ENCODE peak calls at places on chromosomes 6 and 20, in seven cellular contexts. B is adipocyte, P is right cardiac atrium, X is lower lobe of right lung, E is Panc1, L is DND-41, H is prostate gland. N is an unnamed sample.

GRCh38 chr20:15637971-15638754 is 935.1 kb downstream of the KIF16B start:
- DNase-seq in B (no peak), P (no peak), X (no peak), E (no peak), L (no peak), H (peak; percentile 39), N (no peak)

GRCh38 chr20:47281376-47281775 is 75.1 kb downstream of the ZMYND8 start:
- DNase-seq in B (no peak), P (no peak), X (no peak), E (no peak), L (no peak), H (no peak), N (no peak)

GRCh38 chr20:58131581-58132142 is 96.8 kb downstream of the ANKRD60 start:
- DNase-seq in B (peak; percentile 84), P (no peak), X (no peak), E (no peak), L (peak; percentile 33), H (no peak), N (peak; percentile 45)

GRCh38 chr20:1876975-1877603 is 18.1 kb upstream of the SIRPA start:
- DNase-seq in B (peak; percentile 12), P (no peak), X (no peak), E (no peak), L (no peak), H (no peak), N (no peak)

GRCh38 chr6:26273673-26274595 is 91.1 kb upstream of the BTN3A2 start:
- DNase-seq in B (peak; percentile 72), P (no peak), X (no peak), E (no peak), L (peak; percentile 51), H (no peak), N (no peak)

GRCh38 chr6:112176175-112176574 is 78.2 kb downstream of the LAMA4 start:
- DNase-seq in B (no peak), P (no peak), X (no peak), E (no peak), L (no peak), H (no peak), N (no peak)

GRCh38 chr6:135291288-135292116 is 110.4 kb downstream of the MYB start:
- DNase-seq in B (no peak), P (no peak), X (no peak), E (no peak), L (no peak), H (no peak), N (no peak)

GRCh38 chr6:158408552-158409130 is 96.4 kb downstream of the TULP4 start:
- DNase-seq in B (peak; percentile 65), P (peak; percentile 82), X (no peak), E (no peak), L (no peak), H (no peak), N (peak; percentile 43)

GRCh38 chr6:130324657-130325056 is 41.2 kb upstream of the TMEM200A start:
- DNase-seq in B (peak; percentile 82), P (no peak), X (no peak), E (no peak), L (no peak), H (no peak), N (peak; percentile 80)

GRCh38 chr20:35796556-35796955 is 24.7 kb downstream of the PHF20 start:
- DNase-seq in B (no peak), P (no peak), X (no peak), E (no peak), L (no peak), H (no peak), N (no peak)

GRCh38 chr6:118370722-118371121 is 177.4 kb upstream of the PLN start:
- DNase-seq in B (peak; percentile 13), P (no peak), X (no peak), E (no peak), L (no peak), H (no peak), N (no peak)

GRCh38 chr6:44128020-44128917 is 915 bp downstream of the TMEM63B start:
- DNase-seq in B (peak; percentile 75), P (peak; percentile 44), X (peak; percentile 67), E (no peak), L (no peak), H (peak; percentile 23), N (peak; percentile 76)

GRCh38 chr6:154907293-154907692 is 87.8 kb upstream of the TIAM2 start:
- DNase-seq in B (no peak), P (no peak), X (no peak), E (no peak), L (no peak), H (no peak), N (no peak)

GRCh38 chr6:43953256-43953655 is 174.0 kb downstream of the MRPL14 start:
- DNase-seq in B (no peak), P (no peak), X (no peak), E (no peak), L (peak; percentile 3), H (no peak), N (no peak)

GRCh38 chr20:61759286-61760065 is 306.2 kb downstream of the TAF4 start:
- DNase-seq in B (no peak), P (no peak), X (peak; percentile 18), E (no peak), L (no peak), H (no peak), N (no peak)

GRCh38 chr6:169156108-169156821 is 97.4 kb downstream of the THBS2 start:
- DNase-seq in B (no peak), P (no peak), X (no peak), E (no peak), L (no peak), H (no peak), N (no peak)

GRCh38 chr6:36075656-36076055 is 48.0 kb downstream of the MAPK14 start:
- DNase-seq in B (no peak), P (no peak), X (no peak), E (no peak), L (no peak), H (no peak), N (no peak)

GRCh38 chr6:97925504-97925903 is 642.5 kb upstream of the MMS22L start:
- DNase-seq in B (no peak), P (no peak), X (no peak), E (no peak), L (no peak), H (no peak), N (no peak)

GRCh38 chr6:35391240-35391968 is 49.0 kb downstream of the PPARD start:
- DNase-seq in B (peak; percentile 75), P (no peak), X (no peak), E (no peak), L (no peak), H (no peak), N (peak; percentile 85)

GRCh38 chr20:38305541-38305940 is 1.6 kb downstream of the BPI start:
- DNase-seq in B (no peak), P (no peak), X (no peak), E (no peak), L (no peak), H (no peak), N (no peak)

DNA sequence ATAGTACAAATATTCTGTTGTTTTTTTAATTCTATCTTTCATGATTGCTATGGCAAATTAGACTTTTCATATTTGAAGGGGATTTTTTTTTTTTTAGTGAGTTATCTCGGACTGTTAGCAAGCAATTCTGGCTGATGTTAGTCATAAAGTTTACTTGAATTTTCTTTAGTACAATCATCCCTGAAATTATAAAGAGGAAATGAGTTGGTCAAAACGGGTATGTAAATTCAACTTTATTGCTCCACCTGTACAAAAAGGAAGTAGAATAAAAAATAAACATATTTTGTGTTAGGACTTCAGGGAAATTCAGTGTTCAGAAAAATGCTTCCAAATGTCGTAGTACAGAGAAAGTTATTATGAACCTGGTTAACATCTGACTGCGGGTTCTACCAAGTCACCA is 40.3 kb downstream of the PPP1R14C start:
- DNase-seq in B (no peak), P (no peak), X (no peak), E (no peak), L (no peak), H (no peak), N (no peak)
- H3K4me3 ChIP-seq in B (no peak overlapping the region), P (no peak overlapping the region), X (no peak overlapping the region), E (no peak overlapping the region), L (no peak overlapping the region), H (no peak overlapping the region), N (no peak overlapping the region)

DNA sequence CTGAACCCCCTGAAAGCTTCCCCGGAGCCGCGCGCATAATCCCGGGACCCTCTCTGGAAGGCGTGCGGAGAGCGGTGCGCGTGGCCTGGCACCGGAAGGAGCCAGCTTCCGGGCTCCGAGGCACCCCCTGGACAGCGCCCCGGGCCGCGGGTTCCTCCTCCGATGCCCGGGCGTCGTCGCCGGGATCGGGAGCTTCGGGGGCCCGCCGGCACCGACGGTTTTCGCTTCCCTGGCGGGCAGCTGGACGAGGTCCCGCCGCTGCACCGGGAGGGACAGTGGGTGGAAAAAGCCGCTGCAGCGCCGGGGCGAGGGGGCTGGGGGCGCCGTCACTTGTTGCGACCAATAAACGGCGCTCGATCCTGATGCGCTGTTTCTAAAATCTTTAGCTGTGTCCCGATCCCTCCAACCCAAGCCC is 573 bp upstream of the SLC35D3 start:
- DNase-seq in B (peak; percentile 61), P (peak; percentile 15), X (peak; percentile 49), E (no peak), L (no peak), H (no peak), N (no peak)
- H3K27me3 ChIP-seq in B (peaks cover 25% of the 10 kb centered on the region), P (no peaks in the 10 kb centered on the region), X (peaks cover 65% of the 10 kb centered on the region), E (peaks cover 3% of the 10 kb centered on the region), L (no peaks in the 10 kb centered on the region), H (peaks cover 16% of the 10 kb centered on the region), N (peaks cover 20% of the 10 kb centered on the region)

DNA sequence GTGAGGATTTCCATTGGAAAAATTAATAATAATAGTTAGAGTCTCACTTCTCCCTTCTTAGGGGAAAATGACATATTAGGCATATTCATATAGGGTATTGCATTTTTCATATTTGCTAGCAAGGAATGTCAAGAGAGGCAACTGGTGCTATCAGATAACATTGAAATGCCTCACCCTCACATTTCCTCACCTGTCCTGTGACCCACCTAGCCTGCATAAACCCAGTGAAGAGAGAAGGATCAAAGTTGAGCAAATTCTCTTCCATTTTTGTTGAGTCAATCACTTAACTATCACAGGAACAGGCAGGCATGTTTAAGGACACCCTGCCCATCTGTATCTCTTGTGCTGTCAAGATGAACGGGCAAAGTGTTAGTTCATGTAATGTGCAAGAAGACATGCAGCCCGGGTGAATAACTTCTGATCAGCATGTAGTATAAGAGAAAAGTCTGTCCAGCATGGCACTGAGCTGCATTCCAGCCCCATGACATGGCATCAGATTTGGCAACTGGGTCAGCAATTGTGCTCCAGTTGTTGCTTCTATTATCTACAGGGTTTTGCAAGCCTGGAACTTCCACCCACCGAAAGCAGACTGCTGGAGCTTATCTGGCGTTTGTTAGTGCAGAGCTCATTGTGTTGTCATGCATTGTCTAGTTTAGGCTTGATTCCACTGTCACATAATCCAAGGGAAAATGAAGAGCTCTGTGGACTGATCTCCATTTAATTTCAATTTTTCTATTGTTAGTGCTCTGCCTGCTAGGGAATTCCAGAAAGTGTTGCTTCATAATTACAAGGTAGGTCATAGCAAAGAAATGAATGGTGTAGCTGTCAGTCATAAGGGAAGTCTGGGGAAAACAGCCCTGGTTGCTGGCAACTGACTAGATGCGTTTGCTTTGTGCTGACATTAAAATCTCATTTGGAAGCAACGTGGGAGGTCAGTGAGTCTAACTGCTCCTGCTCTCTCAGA is 138.4 kb upstream of the TNFAIP3 start:
- DNase-seq in B (peak; percentile 90), P (peak; percentile 35), X (no peak), E (no peak), L (no peak), H (peak; percentile 58), N (peak; percentile 94)
- H3K4me3 ChIP-seq in B (peak overlapping the region; percentile 36), P (no peak overlapping the region), X (no peak overlapping the region), E (no peak overlapping the region), L (no peak overlapping the region), H (no peak overlapping the region), N (no peak overlapping the region)

DNA sequence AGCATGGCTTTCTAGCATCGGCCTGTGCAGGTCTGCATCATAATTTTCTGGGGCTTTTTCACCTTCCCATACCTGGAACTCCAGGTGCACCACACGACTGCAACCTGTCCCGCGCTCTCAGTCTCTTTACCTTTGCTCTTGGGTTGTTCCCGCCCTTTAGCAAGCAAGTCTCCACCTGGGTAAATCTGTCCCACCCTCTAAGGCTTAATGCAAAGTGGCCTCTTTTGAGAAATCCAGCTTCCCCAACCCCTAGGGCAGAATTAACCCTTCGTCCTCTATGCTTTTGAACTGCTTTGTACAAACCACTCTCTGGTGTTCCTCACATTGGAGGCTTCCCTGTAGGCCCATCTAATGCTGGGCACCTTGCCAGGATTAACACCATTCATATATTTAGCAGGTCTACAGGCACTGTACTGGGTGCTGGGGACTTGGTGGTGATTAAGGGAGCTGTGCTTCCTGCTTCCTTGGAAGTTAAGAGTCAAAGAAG is 2.8 kb downstream of the ITPR3 start:
- DNase-seq in B (no peak), P (no peak), X (no peak), E (no peak), L (no peak), H (no peak), N (no peak)
- H3K27me3 ChIP-seq in B (no peaks in the 10 kb centered on the region), P (no peaks in the 10 kb centered on the region), X (no peaks in the 10 kb centered on the region), E (no peaks in the 10 kb centered on the region), L (no peaks in the 10 kb centered on the region), H (no peaks in the 10 kb centered on the region), N (no peaks in the 10 kb centered on the region)